ENCODE peak calls at places on chromosomes 6 and 20, in four cellular contexts. H is Peyer's patch, Q is amniotic stem cell, E is C1 segment of cervical spinal cord. U is an unnamed sample.
A peak's percentile ranks its signal among the peaks of the same experiment; 100 is the strongest.

GRCh38 chr6:44217332-44218143 is 812 bp downstream of the MYMX start:
- DNase-seq in Q (no peak), H (no peak), E (peak; percentile 43), U (peak; percentile 77)

GRCh38 chr6:83974409-83975050 is 59.0 kb upstream of the MRAP2 start:
- DNase-seq in E (no peak), Q (no peak), H (no peak), U (no peak)

GRCh38 chr20:21503345-21503744 is 10.5 kb downstream of the NKX2-2 start:
- DNase-seq in E (no peak), H (no peak), Q (no peak), U (no peak)

GRCh38 chr6:122580731-122581130 is 29.5 kb upstream of the PKIB start:
- DNase-seq in E (no peak), Q (no peak), H (no peak), U (no peak)

GRCh38 chr6:108170607-108171290 is 4.9 kb downstream of the NR2E1 start:
- DNase-seq in Q (no peak), H (no peak), E (no peak), U (no peak)

GRCh38 chr6:119278625-119279024 is 70.9 kb downstream of the MAN1A1 start:
- DNase-seq in H (no peak), E (no peak), Q (no peak), U (no peak)

GRCh38 chr20:17536944-17537444 is 5.8 kb upstream of the BFSP1 start:
- DNase-seq in H (peak; percentile 82), Q (peak; percentile 44), E (peak; percentile 38), U (peak; percentile 84)

GRCh38 chr6:149782337-149782736 is 32.8 kb downstream of the PCMT1 start:
- DNase-seq in E (no peak), Q (no peak), H (no peak), U (no peak)

GRCh38 chr6:164322533-164322932 is 908.0 kb downstream of the QKI start:
- DNase-seq in E (no peak), Q (no peak), H (no peak), U (no peak)

GRCh38 chr20:45940469-45940868 is 6.0 kb downstream of the PCIF1 start:
- DNase-seq in Q (no peak), E (no peak), H (no peak), U (no peak)

GRCh38 chr6:111416529-111416928 is 66.5 kb downstream of the REV3L start:
- DNase-seq in Q (no peak), H (no peak), E (no peak), U (no peak)

GRCh38 chr6:28360961-28361360 is 11.2 kb downstream of the ZKSCAN3 start:
- DNase-seq in Q (no peak), H (no peak), E (no peak), U (no peak)

GRCh38 chr20:34709044-34709835 is 5.1 kb downstream of the TP53INP2 start:
- DNase-seq in H (peak; percentile 95), Q (peak; percentile 69), E (peak; percentile 81), U (peak; percentile 80)

GRCh38 chr6:35496851-35497570 is at the start of gene TEAD3:
- DNase-seq in H (peak; percentile 71), Q (peak; percentile 66), E (no peak), U (no peak)

GRCh38 chr20:63082939-63083735 is 76.4 kb upstream of the BHLHE23 start:
- DNase-seq in E (no peak), Q (no peak), H (no peak), U (no peak)

GRCh38 chr6:137013031-137013430 is 31.7 kb downstream of the IL20RA start:
- DNase-seq in Q (no peak), H (no peak), E (no peak), U (no peak)

GRCh38 chr6:71324179-71324791 is 35.7 kb downstream of the OGFRL1 start:
- DNase-seq in H (no peak), Q (no peak), E (no peak), U (no peak)

GRCh38 chr6:3306848-3307247 is 48.1 kb downstream of the PSMG4 start:
- DNase-seq in Q (no peak), E (no peak), H (peak; percentile 31), U (no peak)

GRCh38 chr6:111683126-111683525 is 77.4 kb upstream of the TRAF3IP2 start:
- DNase-seq in Q (no peak), H (peak; percentile 42), E (no peak), U (no peak)

GRCh38 chr6:159252955-159253508 is 83.8 kb downstream of the FNDC1 start:
- DNase-seq in H (no peak), E (peak; percentile 6), Q (no peak), U (peak; percentile 41)

GRCh38 chr6:105985816-105986632 is 100.1 kb upstream of the PRDM1 start:
- DNase-seq in E (no peak), H (no peak), Q (no peak), U (no peak)

GRCh38 chr6:166633732-166634535 is 6.9 kb upstream of the RPS6KA2 start:
- DNase-seq in E (no peak), H (no peak), Q (no peak), U (no peak)

GRCh38 chr6:46392294-46392693 is 99.0 kb downstream of the RCAN2 start:
- DNase-seq in H (no peak), E (no peak), Q (no peak), U (no peak)

GRCh38 chr6:6793388-6794250 is 205.1 kb downstream of the LY86 start:
- DNase-seq in E (no peak), H (no peak), Q (no peak), U (no peak)

GRCh38 chr6:21396313-21396712 is 197.2 kb upstream of the SOX4 start:
- DNase-seq in Q (no peak), H (no peak), E (no peak), U (no peak)

GRCh38 chr20:61901421-61902212 is 164.1 kb downstream of the TAF4 start:
- DNase-seq in E (no peak), Q (no peak), H (no peak), U (no peak)

GRCh38 chr6:116144590-116144989 is 18.7 kb upstream of the COL10A1 start:
- DNase-seq in Q (peak; percentile 16), H (no peak), E (no peak), U (no peak)

GRCh38 chr6:111484655-111484974 is 1.6 kb upstream of the REV3L start:
- DNase-seq in E (no peak), H (no peak), Q (no peak), U (peak; percentile 60)

GRCh38 chr20:37850724-37851123 is 52.2 kb upstream of the VSTM2L start:
- DNase-seq in H (no peak), E (no peak), Q (no peak), U (no peak)

U was measured in NCI-H1092 treated with DMSO at 0.1 percent for 48 hours.